ENCODE peak calls at places on chromosomes 6 and 20, in four cellular contexts. V is neural crest cell, Y is NB4, A is stomach. Q is an unnamed sample.

GRCh38 chr6:108876929-108877775 is 28.9 kb downstream of the ARMC2 start:
- DNase-seq in V (no peak), Y (no peak), A (peak; percentile 55), Q (peak; percentile 77)

GRCh38 chr6:43833223-43833995 is 63.4 kb downstream of the VEGFA start:
- DNase-seq in V (no peak), Y (no peak), A (peak; percentile 64), Q (no peak)

GRCh38 chr6:43724914-43725642 is 37.5 kb upstream of the MRPS18A start:
- DNase-seq in V (no peak), Y (peak; percentile 100), A (peak; percentile 91), Q (peak; percentile 87)

GRCh38 chr6:157089851-157090250 is 233.5 kb downstream of the TMEM242 start:
- DNase-seq in V (no peak), Y (no peak), A (no peak), Q (no peak)

GRCh38 chr6:142935553-142936517 is 9.1 kb downstream of the HIVEP2 start:
- DNase-seq in V (no peak), Y (no peak), A (no peak), Q (no peak)

GRCh38 chr6:158109744-158110143 is 58.3 kb downstream of the SERAC1 start:
- DNase-seq in V (no peak), Y (peak; percentile 25), A (no peak), Q (no peak)

GRCh38 chr6:26120807-26121140 is 33.5 kb downstream of the HFE start:
- DNase-seq in V (no peak), Y (no peak), A (no peak), Q (no peak)

GRCh38 chr6:5670381-5670780 is 336.3 kb downstream of the NRN1 start:
- DNase-seq in V (no peak), Y (no peak), A (no peak), Q (no peak)

GRCh38 chr6:42394881-42395620 is 56.7 kb downstream of the TRERF1 start:
- DNase-seq in V (no peak), Y (peak; percentile 44), A (no peak), Q (no peak)

GRCh38 chr6:30044630-30045029 is 16.4 kb upstream of the POLR1H start:
- DNase-seq in V (no peak), Y (no peak), A (no peak), Q (no peak)

GRCh38 chr6:141484726-141485125 is 648.0 kb upstream of the GJE1 start:
- DNase-seq in V (no peak), Y (peak; percentile 90), A (no peak), Q (no peak)

GRCh38 chr6:127298475-127298874 is 31.8 kb downstream of the RNF146 start:
- DNase-seq in V (no peak), Y (no peak), A (no peak), Q (no peak)

GRCh38 chr6:34414999-34415858 is 10.6 kb downstream of the RPS10 start:
- DNase-seq in V (no peak), Y (peak; percentile 85), A (peak; percentile 58), Q (peak; percentile 76)

GRCh38 chr6:22664968-22665367 is 95.6 kb downstream of the HDGFL1 start:
- DNase-seq in V (no peak), Y (no peak), A (no peak), Q (no peak)

GRCh38 chr20:15446373-15446772 is 1109.0 kb upstream of the FLRT3 start:
- DNase-seq in V (no peak), Y (no peak), A (no peak), Q (no peak)

GRCh38 chr6:35487653-35488516 is 9.0 kb downstream of the TEAD3 start:
- DNase-seq in V (no peak), Y (peak; percentile 96), A (peak; percentile 64), Q (no peak)

GRCh38 chr20:17226410-17227198 is at the start of gene PCSK2:
- DNase-seq in V (peak; percentile 72), Y (no peak), A (peak; percentile 34), Q (no peak)

GRCh38 chr6:150194200-150194599 is 51.4 kb downstream of the PPP1R14C start:
- DNase-seq in V (no peak), Y (no peak), A (no peak), Q (no peak)
- TF ChIP-seq CTCF in V (no peak), Y (no peak), A (no peak), Q (no peak)

DNA sequence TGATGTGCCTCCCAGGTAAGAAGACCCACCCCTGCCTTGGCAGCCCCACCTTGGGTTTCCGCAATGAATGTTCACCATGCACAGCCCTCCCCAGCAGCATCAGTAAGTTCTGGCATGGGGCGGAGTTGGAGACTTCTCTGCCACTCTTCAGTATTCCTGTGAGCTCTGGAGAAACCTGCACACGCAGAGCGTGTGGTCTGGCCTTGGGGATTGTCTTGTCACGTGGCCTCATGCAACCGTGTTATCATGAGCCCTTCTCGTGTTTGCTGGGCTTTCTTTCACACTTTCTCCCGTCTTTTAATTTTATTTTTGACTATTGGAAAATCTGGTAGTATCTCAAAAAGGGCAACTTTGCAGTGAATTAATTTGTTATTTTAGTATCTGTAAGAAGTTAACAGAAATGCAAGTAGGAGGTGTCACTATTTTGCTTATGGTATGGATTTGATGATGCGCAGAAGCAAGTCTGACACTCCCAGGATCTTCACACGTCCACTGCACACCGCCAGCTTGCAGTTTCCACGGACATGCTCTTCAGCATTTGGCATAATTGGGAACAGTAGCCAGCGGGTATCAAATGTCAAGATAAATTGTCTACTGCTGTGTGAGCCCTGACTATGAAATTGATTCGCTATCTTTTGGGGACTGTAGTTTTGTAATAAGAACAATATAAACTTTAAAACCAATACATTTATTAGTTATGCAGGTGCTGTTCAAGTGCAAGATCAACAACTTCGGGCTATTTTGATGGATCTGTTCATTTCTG is 463.5 kb downstream of the QKI start:
- DNase-seq in V (no peak), Y (no peak), A (no peak), Q (no peak)
- TF ChIP-seq CTCF in V (no peak), Y (no peak), A (no peak), Q (no peak)

DNA sequence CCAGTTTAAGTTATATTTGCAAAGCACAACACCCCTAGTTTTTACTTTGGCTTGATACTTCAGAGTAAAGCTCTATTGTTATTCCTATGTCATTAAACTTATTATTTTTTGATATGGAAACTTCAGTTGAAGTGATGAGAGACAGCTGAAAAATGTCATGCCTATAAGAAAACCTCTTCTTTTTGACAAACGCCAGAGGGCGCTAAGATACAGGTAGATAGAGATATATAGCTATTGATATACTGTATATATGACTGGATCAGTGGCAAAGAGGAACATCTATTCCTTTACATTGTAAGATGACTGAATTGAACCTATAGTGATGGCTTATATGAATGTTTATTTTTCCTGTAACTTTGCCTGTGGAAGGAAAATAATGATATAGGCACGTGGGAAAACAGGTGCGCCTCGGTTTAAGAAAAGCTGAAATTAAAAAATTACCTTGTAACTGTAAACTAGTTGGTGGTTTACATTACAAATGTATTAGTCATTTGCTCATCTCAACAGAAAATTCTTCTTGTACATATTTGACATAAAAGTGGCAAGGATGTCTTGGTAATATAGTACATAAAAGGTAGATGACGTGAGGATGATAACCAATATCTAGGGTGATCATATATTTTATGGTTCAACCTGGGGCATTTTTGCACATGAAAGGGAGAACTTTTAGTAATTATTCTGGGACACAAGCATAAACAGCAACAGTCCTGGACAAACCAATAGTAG is 74.1 kb downstream of the LAMA4 start:
- DNase-seq in V (peak; percentile 65), Y (peak; percentile 85), A (no peak), Q (peak; percentile 34)
- TF ChIP-seq CTCF in V (peak; percentile 88), Y (peak; percentile 48), A (peak; percentile 70), Q (no peak)

GRCh38 chr20:14189794-14190402 is 147.5 kb downstream of the FLRT3 start:
- DNase-seq in V (no peak), Y (peak; percentile 37), A (no peak), Q (no peak)
- TF ChIP-seq CTCF in V (peak; percentile 61), Y (peak; percentile 38), A (peak; percentile 23), Q (no peak)

DNA sequence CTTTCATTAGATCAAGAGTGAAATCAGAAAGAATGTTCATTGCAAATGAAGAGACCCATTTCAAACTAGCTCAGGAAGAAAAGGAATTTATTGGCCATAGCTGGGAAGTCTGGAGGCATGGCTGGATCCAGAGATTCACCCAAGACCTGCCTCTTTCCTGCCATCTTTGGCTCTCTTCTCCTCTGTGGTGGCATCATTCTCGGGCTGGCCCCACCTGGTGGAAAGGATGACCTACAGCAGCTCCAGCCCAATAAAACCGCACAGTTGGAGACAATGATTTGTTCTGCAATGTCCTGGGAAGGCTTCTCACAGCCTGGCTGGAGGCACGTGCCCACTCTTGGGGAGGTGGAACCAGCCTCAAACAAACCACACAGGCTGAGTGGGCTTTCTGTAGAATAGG is 18.1 kb upstream of the FERMT1 start:
- DNase-seq in V (no peak), Y (peak; percentile 42), A (no peak), Q (no peak)
- TF ChIP-seq CTCF in V (peak; percentile 25), Y (peak; percentile 40), A (no peak), Q (no peak)

GRCh38 chr6:99821164-99821563 is 172.9 kb downstream of the MCHR2 start:
- DNase-seq in V (no peak), Y (no peak), A (no peak), Q (no peak)

GRCh38 chr6:99819853-99820252 is 174.2 kb downstream of the MCHR2 start:
- DNase-seq in V (no peak), Y (no peak), A (no peak), Q (no peak)

GRCh38 chr6:99818161-99818560 is 175.9 kb downstream of the MCHR2 start:
- DNase-seq in V (no peak), Y (no peak), A (no peak), Q (no peak)

DNA sequence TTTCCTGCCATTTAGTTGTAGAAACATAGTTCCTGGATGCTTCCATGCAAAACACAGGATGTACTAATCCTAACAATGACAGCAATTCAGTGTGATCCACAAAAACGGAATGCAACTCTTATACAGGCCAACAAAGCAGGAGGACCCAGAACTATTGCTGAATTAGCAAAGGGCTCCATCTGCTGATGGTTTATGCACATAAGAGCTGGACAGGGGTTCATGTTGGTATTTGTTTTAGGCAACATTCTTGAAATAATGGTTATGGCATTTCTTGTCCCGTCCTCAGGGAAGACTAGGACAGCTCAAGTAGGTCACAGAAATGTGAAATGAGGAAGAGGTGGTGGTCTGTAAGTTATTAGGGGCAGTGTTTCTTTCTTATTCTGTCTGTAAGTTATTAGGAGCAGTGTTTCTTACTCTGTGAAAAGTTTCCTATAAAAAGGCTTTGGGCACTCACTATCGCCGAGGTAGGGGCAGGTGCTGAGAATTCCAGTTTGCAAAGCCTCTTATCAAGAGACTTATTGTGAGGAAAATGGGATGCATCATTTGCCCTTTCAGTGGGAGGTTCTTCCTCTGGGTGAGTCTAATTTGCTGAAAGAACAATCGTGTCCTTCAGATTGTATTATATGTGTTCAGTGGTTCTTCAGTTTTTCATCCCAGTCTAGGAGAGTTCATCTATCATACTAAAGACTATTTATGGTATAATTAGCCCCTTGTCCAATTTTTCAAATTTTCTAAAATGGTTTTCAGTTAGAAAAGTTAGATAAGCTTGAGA is 171.1 kb downstream of the MCHR2 start:
- DNase-seq in V (peak; percentile 4), Y (peak; percentile 64), A (no peak), Q (no peak)
- TF ChIP-seq CTCF in V (peak; percentile 73), Y (peak; percentile 33), A (peak; percentile 43), Q (no peak)

DNA sequence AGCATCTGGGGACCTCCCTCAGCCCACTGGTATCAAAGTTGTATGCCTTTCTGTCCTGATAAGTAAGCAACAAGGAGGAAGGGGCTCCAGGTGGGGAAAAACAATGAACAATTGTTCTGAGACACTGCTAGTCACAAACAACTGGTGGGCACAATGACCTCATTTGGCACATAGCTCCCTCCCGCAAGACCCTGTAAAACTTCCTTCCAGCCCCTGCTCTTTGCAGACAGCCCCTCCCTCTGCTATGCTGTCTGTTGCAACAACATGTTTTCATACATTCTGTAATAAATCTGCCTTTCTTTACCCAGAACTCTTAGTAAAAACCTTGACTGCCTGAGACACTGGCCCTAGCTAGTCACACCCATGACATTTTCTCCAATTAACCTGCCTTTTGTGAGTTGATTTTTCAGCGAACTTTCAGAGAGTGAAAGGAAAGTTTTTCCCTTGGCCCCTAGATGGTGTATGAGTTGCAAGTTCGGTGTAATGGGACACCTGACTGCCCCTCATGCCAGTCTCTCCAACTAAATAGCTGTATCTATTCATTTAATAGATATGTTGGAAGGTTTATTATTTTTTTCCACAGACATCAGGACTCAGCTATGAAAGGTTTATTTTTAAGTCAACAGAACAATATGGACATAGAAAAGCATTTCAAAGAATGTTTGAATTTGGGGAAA is 142.3 kb upstream of the SLC22A16 start:
- DNase-seq in V (no peak), Y (peak; percentile 23), A (no peak), Q (no peak)
- TF ChIP-seq CTCF in V (peak; percentile 45), Y (no peak), A (peak; percentile 43), Q (no peak)

Q was measured in lower leg skin.